ENCODE peak calls at places on chromosomes 16 and 17, in nine cellular contexts. One of them, this sample, is unnamed.

GRCh38 chr16:78768226-78768625 is 668.8 kb downstream of the WWOX start:
- DNase-seq in breast epithelium: no peak
- DNase-seq in prostate gland: no peak
- DNase-seq in AG04450: no peak
- DNase-seq in activated CD8-positive, alpha-beta T cell treated with anti-CD3 and anti-CD28 coated beads for 36 hours: no peak
- DNase-seq in colonic mucosa: no peak
- DNase-seq in kidney: no peak
- DNase-seq in A549: no peak
- DNase-seq in gastrocnemius medialis: no peak
- DNase-seq in this sample: no peak

GRCh38 chr16:17395849-17396480 is 74.8 kb downstream of the XYLT1 start:
- DNase-seq in breast epithelium: peak
- DNase-seq in prostate gland: no peak
- DNase-seq in AG04450: no peak
- DNase-seq in activated CD8-positive, alpha-beta T cell treated with anti-CD3 and anti-CD28 coated beads for 36 hours: no peak
- DNase-seq in colonic mucosa: peak
- DNase-seq in kidney: no peak
- DNase-seq in A549: no peak
- DNase-seq in gastrocnemius medialis: no peak
- DNase-seq in this sample: no peak

GRCh38 chr16:19119564-19119963 is 5.8 kb downstream of the ITPRIPL2 start:
- DNase-seq in breast epithelium: no peak
- DNase-seq in prostate gland: no peak
- DNase-seq in AG04450: peak
- DNase-seq in activated CD8-positive, alpha-beta T cell treated with anti-CD3 and anti-CD28 coated beads for 36 hours: no peak
- DNase-seq in colonic mucosa: no peak
- DNase-seq in kidney: no peak
- DNase-seq in A549: no peak
- DNase-seq in gastrocnemius medialis: no peak
- DNase-seq in this sample: no peak

GRCh38 chr17:59287452-59287851 is 44.0 kb upstream of the YPEL2 start:
- DNase-seq in breast epithelium: no peak
- DNase-seq in prostate gland: no peak
- DNase-seq in AG04450: no peak
- DNase-seq in activated CD8-positive, alpha-beta T cell treated with anti-CD3 and anti-CD28 coated beads for 36 hours: no peak
- DNase-seq in colonic mucosa: no peak
- DNase-seq in kidney: no peak
- DNase-seq in A549: no peak
- DNase-seq in gastrocnemius medialis: no peak
- DNase-seq in this sample: no peak

GRCh38 chr17:75491680-75492079 is 23.7 kb downstream of the CASKIN2 start:
- DNase-seq in breast epithelium: no peak
- DNase-seq in prostate gland: no peak
- DNase-seq in AG04450: no peak
- DNase-seq in activated CD8-positive, alpha-beta T cell treated with anti-CD3 and anti-CD28 coated beads for 36 hours: no peak
- DNase-seq in colonic mucosa: no peak
- DNase-seq in kidney: no peak
- DNase-seq in A549: no peak
- DNase-seq in gastrocnemius medialis: no peak
- DNase-seq in this sample: peak

GRCh38 chr17:55360971-55361370 is 60.7 kb downstream of the MMD start:
- DNase-seq in breast epithelium: no peak
- DNase-seq in prostate gland: no peak
- DNase-seq in AG04450: no peak
- DNase-seq in activated CD8-positive, alpha-beta T cell treated with anti-CD3 and anti-CD28 coated beads for 36 hours: no peak
- DNase-seq in colonic mucosa: no peak
- DNase-seq in kidney: no peak
- DNase-seq in A549: no peak
- DNase-seq in gastrocnemius medialis: no peak
- DNase-seq in this sample: no peak

GRCh38 chr16:85728879-85729278 is 22.0 kb downstream of the C16orf74 start:
- DNase-seq in breast epithelium: no peak
- DNase-seq in prostate gland: no peak
- DNase-seq in AG04450: no peak
- DNase-seq in activated CD8-positive, alpha-beta T cell treated with anti-CD3 and anti-CD28 coated beads for 36 hours: no peak
- DNase-seq in colonic mucosa: no peak
- DNase-seq in kidney: no peak
- DNase-seq in A549: no peak
- DNase-seq in gastrocnemius medialis: no peak
- DNase-seq in this sample: no peak

GRCh38 chr17:42284566-42284965 is 3.7 kb upstream of the STAT5A start:
- DNase-seq in breast epithelium: peak
- DNase-seq in prostate gland: no peak
- DNase-seq in AG04450: no peak
- DNase-seq in activated CD8-positive, alpha-beta T cell treated with anti-CD3 and anti-CD28 coated beads for 36 hours: no peak
- DNase-seq in colonic mucosa: no peak
- DNase-seq in kidney: peak
- DNase-seq in A549: no peak
- DNase-seq in gastrocnemius medialis: peak
- DNase-seq in this sample: peak

GRCh38 chr16:12675852-12676251 is 127.8 kb downstream of the CPPED1 start:
- DNase-seq in breast epithelium: no peak
- DNase-seq in prostate gland: no peak
- DNase-seq in AG04450: no peak
- DNase-seq in activated CD8-positive, alpha-beta T cell treated with anti-CD3 and anti-CD28 coated beads for 36 hours: no peak
- DNase-seq in colonic mucosa: no peak
- DNase-seq in kidney: no peak
- DNase-seq in A549: peak
- DNase-seq in gastrocnemius medialis: no peak
- DNase-seq in this sample: no peak

GRCh38 chr16:81513204-81514040 is 68.8 kb downstream of the CMIP start:
- DNase-seq in breast epithelium: no peak
- DNase-seq in prostate gland: no peak
- DNase-seq in AG04450: no peak
- DNase-seq in activated CD8-positive, alpha-beta T cell treated with anti-CD3 and anti-CD28 coated beads for 36 hours: no peak
- DNase-seq in colonic mucosa: peak
- DNase-seq in kidney: no peak
- DNase-seq in A549: no peak
- DNase-seq in gastrocnemius medialis: peak
- DNase-seq in this sample: peak

GRCh38 chr17:44222112-44222869 is 2.8 kb upstream of the UBTF start:
- DNase-seq in breast epithelium: no peak
- DNase-seq in prostate gland: peak
- DNase-seq in AG04450: no peak
- DNase-seq in activated CD8-positive, alpha-beta T cell treated with anti-CD3 and anti-CD28 coated beads for 36 hours: peak
- DNase-seq in colonic mucosa: peak
- DNase-seq in kidney: peak
- DNase-seq in A549: peak
- DNase-seq in gastrocnemius medialis: peak
- DNase-seq in this sample: no peak

DNA sequence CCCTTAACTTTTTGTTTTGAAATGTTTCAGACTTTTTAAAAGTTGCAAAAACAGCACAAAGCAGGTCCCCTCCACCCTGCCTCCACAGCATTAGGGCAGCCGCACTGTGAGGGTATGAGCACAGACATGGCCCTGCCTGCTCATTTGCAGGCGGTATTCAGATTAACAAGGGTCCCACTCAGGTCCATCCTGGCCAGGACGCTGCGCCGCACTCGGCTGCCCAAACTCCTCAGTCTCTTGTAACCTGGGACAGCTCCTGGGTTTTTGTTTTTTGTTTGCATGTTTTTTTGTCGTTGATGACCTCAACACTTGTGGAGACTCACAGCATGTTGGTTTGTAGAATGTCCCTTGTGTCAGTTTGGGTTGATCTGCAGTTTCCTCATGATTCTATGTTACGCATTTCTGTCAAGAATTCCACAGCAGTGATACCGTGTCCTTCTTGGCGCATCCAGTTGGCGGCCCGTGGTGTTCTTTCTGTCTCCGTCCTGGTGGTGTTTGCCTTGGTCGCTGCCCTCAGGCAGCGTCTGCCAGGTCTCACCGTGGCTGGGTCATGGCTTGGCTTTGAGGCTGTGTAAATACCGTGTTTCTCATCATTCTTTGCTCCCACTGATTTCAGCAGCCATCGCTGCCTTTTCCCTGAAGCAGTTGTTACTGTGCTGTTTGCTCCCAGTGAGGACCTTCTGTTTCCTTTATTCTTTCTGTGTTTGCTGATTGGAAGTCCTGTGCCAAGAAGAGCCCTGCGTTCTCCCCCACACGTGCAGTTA is 18.5 kb downstream of the CRAMP1 start:
- DNase-seq in breast epithelium: no peak
- DNase-seq in prostate gland: peak
- DNase-seq in AG04450: no peak
- DNase-seq in activated CD8-positive, alpha-beta T cell treated with anti-CD3 and anti-CD28 coated beads for 36 hours: no peak
- DNase-seq in colonic mucosa: no peak
- DNase-seq in kidney: no peak
- DNase-seq in A549: no peak
- DNase-seq in gastrocnemius medialis: no peak
- DNase-seq in this sample: no peak
- TF ChIP-seq CTCF in breast epithelium: no peak
- TF ChIP-seq CTCF in prostate gland: no peak
- TF ChIP-seq CTCF in AG04450: no peak
- TF ChIP-seq CTCF in activated CD8-positive, alpha-beta T cell treated with anti-CD3 and anti-CD28 coated beads for 36 hours: no peak
- TF ChIP-seq CTCF in colonic mucosa: no peak
- TF ChIP-seq CTCF in kidney: no peak
- TF ChIP-seq CTCF in A549: no peak
- TF ChIP-seq CTCF in gastrocnemius medialis: no peak
- TF ChIP-seq CTCF in this sample: no peak

GRCh38 chr17:10618202-10618635 is 38.9 kb downstream of the MYH3 start:
- DNase-seq in breast epithelium: peak
- DNase-seq in prostate gland: peak
- DNase-seq in AG04450: peak
- DNase-seq in activated CD8-positive, alpha-beta T cell treated with anti-CD3 and anti-CD28 coated beads for 36 hours: peak
- DNase-seq in colonic mucosa: peak
- DNase-seq in kidney: no peak
- DNase-seq in A549: peak
- DNase-seq in gastrocnemius medialis: peak
- DNase-seq in this sample: no peak
- TF ChIP-seq CTCF in breast epithelium: peak
- TF ChIP-seq CTCF in prostate gland: peak
- TF ChIP-seq CTCF in AG04450: peak
- TF ChIP-seq CTCF in activated CD8-positive, alpha-beta T cell treated with anti-CD3 and anti-CD28 coated beads for 36 hours: peak
- TF ChIP-seq CTCF in colonic mucosa: peak
- TF ChIP-seq CTCF in kidney: peak
- TF ChIP-seq CTCF in A549: peak
- TF ChIP-seq CTCF in gastrocnemius medialis: peak
- TF ChIP-seq CTCF in this sample: peak

GRCh38 chr17:45971698-45972141 is 27.3 kb upstream of the STH start:
- DNase-seq in breast epithelium: no peak
- DNase-seq in prostate gland: no peak
- DNase-seq in AG04450: no peak
- DNase-seq in activated CD8-positive, alpha-beta T cell treated with anti-CD3 and anti-CD28 coated beads for 36 hours: no peak
- DNase-seq in colonic mucosa: no peak
- DNase-seq in kidney: peak
- DNase-seq in A549: no peak
- DNase-seq in gastrocnemius medialis: no peak
- DNase-seq in this sample: peak
- TF ChIP-seq CTCF in breast epithelium: no peak
- TF ChIP-seq CTCF in prostate gland: no peak
- TF ChIP-seq CTCF in AG04450: no peak
- TF ChIP-seq CTCF in activated CD8-positive, alpha-beta T cell treated with anti-CD3 and anti-CD28 coated beads for 36 hours: no peak
- TF ChIP-seq CTCF in colonic mucosa: no peak
- TF ChIP-seq CTCF in kidney: no peak
- TF ChIP-seq CTCF in A549: no peak
- TF ChIP-seq CTCF in gastrocnemius medialis: no peak
- TF ChIP-seq CTCF in this sample: no peak

DNA sequence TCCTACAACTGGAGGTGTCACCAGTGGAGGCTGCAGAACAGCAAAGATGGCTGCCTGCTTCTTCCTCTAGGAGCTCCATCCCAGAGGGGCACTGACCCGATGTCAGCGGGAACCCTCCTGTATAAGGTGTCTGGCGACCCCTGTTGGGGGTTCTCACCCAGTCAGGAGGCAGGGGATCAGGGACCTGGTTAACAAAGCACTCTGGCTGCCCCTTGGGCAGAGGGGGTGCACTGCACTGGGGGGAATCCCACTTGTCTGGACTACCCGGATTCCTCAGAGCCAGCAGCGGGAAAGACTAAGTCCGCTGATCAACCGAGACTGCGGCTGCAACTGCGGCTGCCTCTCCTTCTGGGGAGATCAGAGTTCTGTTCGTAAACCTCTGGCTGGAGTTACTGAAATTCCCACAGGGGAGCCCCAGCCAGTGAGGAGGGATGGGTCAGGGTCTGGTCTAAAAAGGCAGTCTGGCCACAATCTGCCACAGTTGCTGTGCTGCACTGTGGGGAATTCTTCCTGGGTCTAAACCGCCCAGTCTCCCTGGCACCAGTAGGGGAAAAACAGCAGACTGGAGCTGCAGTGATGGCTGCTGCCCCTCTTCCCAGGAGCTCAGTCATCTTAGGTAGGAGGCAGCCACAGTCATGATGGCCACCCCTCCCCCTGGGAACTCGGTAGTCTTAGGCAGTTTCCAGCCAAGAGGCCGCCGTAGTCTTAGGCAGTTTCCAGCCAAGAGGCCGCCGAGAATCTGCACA is 213.4 kb downstream of the CYB561 start:
- DNase-seq in breast epithelium: no peak
- DNase-seq in prostate gland: no peak
- DNase-seq in AG04450: no peak
- DNase-seq in activated CD8-positive, alpha-beta T cell treated with anti-CD3 and anti-CD28 coated beads for 36 hours: no peak
- DNase-seq in colonic mucosa: no peak
- DNase-seq in kidney: no peak
- DNase-seq in A549: no peak
- DNase-seq in gastrocnemius medialis: no peak
- DNase-seq in this sample: no peak
- TF ChIP-seq CTCF in breast epithelium: no peak
- TF ChIP-seq CTCF in prostate gland: no peak
- TF ChIP-seq CTCF in AG04450: no peak
- TF ChIP-seq CTCF in activated CD8-positive, alpha-beta T cell treated with anti-CD3 and anti-CD28 coated beads for 36 hours: no peak
- TF ChIP-seq CTCF in colonic mucosa: no peak
- TF ChIP-seq CTCF in kidney: no peak
- TF ChIP-seq CTCF in A549: no peak
- TF ChIP-seq CTCF in gastrocnemius medialis: no peak
- TF ChIP-seq CTCF in this sample: no peak

GRCh38 chr16:14562691-14563491 is 67.2 kb downstream of the PARN start:
- DNase-seq in breast epithelium: no peak
- DNase-seq in prostate gland: peak
- DNase-seq in AG04450: no peak
- DNase-seq in activated CD8-positive, alpha-beta T cell treated with anti-CD3 and anti-CD28 coated beads for 36 hours: no peak
- DNase-seq in colonic mucosa: peak
- DNase-seq in kidney: no peak
- DNase-seq in A549: peak
- DNase-seq in gastrocnemius medialis: peak
- DNase-seq in this sample: no peak
- TF ChIP-seq CTCF in breast epithelium: no peak
- TF ChIP-seq CTCF in prostate gland: peak
- TF ChIP-seq CTCF in AG04450: peak
- TF ChIP-seq CTCF in activated CD8-positive, alpha-beta T cell treated with anti-CD3 and anti-CD28 coated beads for 36 hours: no peak
- TF ChIP-seq CTCF in colonic mucosa: peak
- TF ChIP-seq CTCF in kidney: peak
- TF ChIP-seq CTCF in A549: no peak
- TF ChIP-seq CTCF in gastrocnemius medialis: peak
- TF ChIP-seq CTCF in this sample: no peak

This sample was measured in chondrocyte.